ENCODE peak calls at places on chromosome 1, in ten cellular contexts. Q is stimulated activated CD4-positive, alpha-beta T cell treated with anti-CD3 and anti-CD28 coated beads, Interleukin-4, amount 100 ng/mL, for 48 hours; W is neuronal stem cell; K is EL; Y is hypothalamus; I is T-cell; U is fibroblast of pulmonary artery; N is heart left ventricle; X is left lung; V is heart right ventricle. F is an unnamed sample.

GRCh38 chr1:11030865-11031264 is 16.2 kb downstream of the MASP2 start:
- DNase-seq in Y (no peak), I (no peak), U (no peak), X (no peak), N (no peak), V (no peak), Q (no peak), W (no peak), K (no peak), F (no peak)

GRCh38 chr1:19371226-19372135 is 59.4 kb downstream of the SLC66A1 start:
- DNase-seq in U (no peak), I (no peak), Q (no peak), K (no peak), W (no peak), V (no peak), N (no peak), X (no peak), Y (no peak), F (no peak)

GRCh38 chr1:11071463-11072215 is 11.8 kb upstream of the SRM start:
- DNase-seq in N (no peak), U (no peak), I (no peak), Y (no peak), K (no peak), V (no peak), W (no peak), X (no peak), Q (no peak), F (no peak)

GRCh38 chr1:227888404-227889046 is 59.2 kb downstream of the WNT9A start:
- DNase-seq in V (no peak), I (no peak), X (peak), N (no peak), U (no peak), Q (no peak), K (no peak), Y (no peak), W (no peak), F (no peak)

GRCh38 chr1:198132060-198132781 is 24.6 kb upstream of the NEK7 start:
- DNase-seq in W (no peak), I (no peak), K (no peak), N (no peak), Q (no peak), Y (no peak), X (no peak), U (no peak), V (no peak), F (no peak)

GRCh38 chr1:199394856-199395255 is 632.7 kb upstream of the NR5A2 start:
- DNase-seq in N (no peak), I (no peak), X (no peak), K (no peak), Q (no peak), U (no peak), W (no peak), V (no peak), Y (no peak), F (no peak)

GRCh38 chr1:192749349-192749748 is 59.5 kb upstream of the RGS2 start:
- DNase-seq in Q (no peak), U (peak), Y (no peak), X (no peak), I (no peak), V (no peak), N (no peak), K (no peak), W (no peak), F (no peak)

GRCh38 chr1:246680696-246681127 is 43.5 kb upstream of the SCCPDH start:
- DNase-seq in N (no peak), Q (no peak), X (no peak), V (no peak), U (no peak), W (no peak), K (no peak), Y (no peak), I (no peak), F (no peak)

GRCh38 chr1:91604632-91605031 is 104.0 kb downstream of the CDC7 start:
- DNase-seq in V (no peak), U (peak), W (no peak), X (no peak), Y (no peak), K (no peak), N (no peak), I (no peak), Q (no peak), F (peak)

GRCh38 chr1:211677659-211678058 is 2.2 kb upstream of the NEK2 start:
- DNase-seq in X (no peak), V (no peak), I (no peak), K (no peak), U (no peak), N (no peak), W (no peak), Y (no peak), Q (no peak), F (no peak)

GRCh38 chr1:173267453-173267945 is 60.4 kb upstream of the TNFSF4 start:
- DNase-seq in K (peak), U (peak), W (no peak), X (no peak), N (no peak), V (no peak), I (no peak), Q (no peak), Y (no peak), F (no peak)

GRCh38 chr1:34870395-34870794 is 10.8 kb upstream of the SMIM12 start:
- DNase-seq in V (no peak), K (no peak), I (no peak), Y (no peak), W (no peak), X (no peak), Q (no peak), N (no peak), U (no peak), F (no peak)

GRCh38 chr1:165235158-165235776 is 121.2 kb downstream of the LMX1A start:
- DNase-seq in V (no peak), X (peak), N (no peak), I (no peak), Y (no peak), U (no peak), W (peak), Q (no peak), K (no peak), F (no peak)

GRCh38 chr1:33072707-33073106 is 8.2 kb upstream of the AZIN2 start:
- DNase-seq in I (no peak), K (peak), V (no peak), Q (no peak), U (no peak), Y (no peak), W (no peak), N (peak), X (no peak), F (no peak)

GRCh38 chr1:225933072-225933471 is 7.9 kb downstream of the LEFTY2 start:
- DNase-seq in K (peak), I (no peak), V (no peak), U (peak), W (no peak), N (no peak), X (no peak), Y (no peak), Q (no peak), F (no peak)

GRCh38 chr1:206937437-206937836 is 8.8 kb downstream of the PIGR start:
- DNase-seq in W (no peak), Y (no peak), K (no peak), Q (no peak), N (no peak), V (no peak), I (no peak), X (no peak), U (no peak), F (no peak)

GRCh38 chr1:199551967-199552565 is 475.4 kb upstream of the NR5A2 start:
- DNase-seq in I (no peak), X (no peak), V (no peak), N (peak), W (peak), Y (no peak), Q (peak), U (peak), K (peak), F (no peak)

GRCh38 chr1:203250936-203251335 is 21.5 kb upstream of the CHIT1 start:
- DNase-seq in Q (no peak), K (no peak), X (no peak), V (no peak), N (no peak), W (no peak), U (no peak), Y (no peak), I (no peak), F (no peak)

GRCh38 chr1:66311092-66311491 is 222.9 kb upstream of the SGIP1 start:
- DNase-seq in Y (no peak), K (peak), Q (no peak), I (no peak), U (peak), N (no peak), X (no peak), W (no peak), V (no peak), F (no peak)

GRCh38 chr1:234769284-234769998 is 159.5 kb upstream of the IRF2BP2 start:
- DNase-seq in K (no peak), W (no peak), X (no peak), N (no peak), Q (no peak), U (no peak), Y (no peak), V (no peak), I (no peak), F (no peak)

GRCh38 chr1:87733421-87733820 is 404.7 kb downstream of the LMO4 start:
- DNase-seq in X (no peak), Q (no peak), U (no peak), N (no peak), I (no peak), Y (no peak), W (no peak), V (no peak), K (no peak), F (no peak)

GRCh38 chr1:6688001-6688400 is 13.6 kb downstream of the DNAJC11 start:
- DNase-seq in I (no peak), Q (no peak), N (no peak), Y (no peak), V (no peak), K (peak), X (no peak), W (no peak), U (peak), F (no peak)

GRCh38 chr1:2637472-2637871 is 4.7 kb upstream of the MMEL1 start:
- DNase-seq in Q (no peak), N (no peak), V (no peak), K (no peak), U (no peak), I (no peak), Y (no peak), W (no peak), X (no peak), F (no peak)

GRCh38 chr1:5770981-5771765 is 221.1 kb downstream of the NPHP4 start:
- DNase-seq in I (no peak), X (peak), U (peak), K (no peak), N (no peak), Y (no peak), V (no peak), W (peak), Q (no peak), F (peak)

GRCh38 chr1:116161877-116162390 is 50.7 kb downstream of the MAB21L3 start:
- DNase-seq in U (no peak), W (no peak), V (no peak), X (no peak), I (no peak), N (no peak), Y (no peak), K (no peak), Q (no peak), F (no peak)

GRCh38 chr1:16236091-16236494 is 890 bp downstream of the CPLANE2 start:
- DNase-seq in Q (peak), V (no peak), Y (no peak), X (no peak), N (no peak), U (no peak), I (peak), K (peak), W (no peak), F (no peak)

GRCh38 chr1:6180215-6180577 is at the start of gene CHD5:
- DNase-seq in W (peak), Q (no peak), U (no peak), N (no peak), Y (no peak), X (no peak), K (peak), I (no peak), V (no peak), F (no peak)

GRCh38 chr1:62436466-62437272 is at the start of gene USP1:
- DNase-seq in N (peak), Y (peak), I (peak), W (peak), V (peak), K (peak), Q (peak), U (peak), X (peak), F (peak)

GRCh38 chr1:7641587-7642417 is 129.3 kb upstream of the VAMP3 start:
- DNase-seq in N (no peak), X (peak), V (no peak), U (no peak), Q (no peak), W (no peak), K (no peak), Y (no peak), I (no peak), F (no peak)

GRCh38 chr1:6183520-6183989 is 3.4 kb upstream of the CHD5 start:
- DNase-seq in V (no peak), Q (no peak), U (no peak), X (no peak), W (no peak), Y (no peak), I (no peak), K (peak), N (no peak), F (no peak)

F was measured in right cardiac atrium.